ENCODE peak calls at places on chromosomes 12 and 14, in five cellular contexts. One of them, this sample, is unnamed.

GRCh38 chr14:104973215-104974145 is 4.7 kb downstream of the AHNAK2 start:
- DNase-seq in endothelial cell of umbilical vein: peak; percentile 91
- DNase-seq in neural crest cell: no peak
- DNase-seq in tibial artery: peak; percentile 93
- DNase-seq in suprapubic skin: peak; percentile 95
- DNase-seq in this sample: peak; percentile 79

GRCh38 chr14:78598046-78598652 is 428.0 kb downstream of the NRXN3 start:
- DNase-seq in neural crest cell: peak; percentile 50
- DNase-seq in suprapubic skin: no peak
- DNase-seq in tibial artery: peak; percentile 25
- DNase-seq in endothelial cell of umbilical vein: peak; percentile 58
- DNase-seq in this sample: no peak

GRCh38 chr12:66932126-66932525 is 253.2 kb upstream of the GRIP1 start:
- DNase-seq in suprapubic skin: no peak
- DNase-seq in endothelial cell of umbilical vein: no peak
- DNase-seq in neural crest cell: no peak
- DNase-seq in tibial artery: no peak
- DNase-seq in this sample: no peak

GRCh38 chr12:56236985-56237384 is 7.1 kb downstream of the SLC39A5 start:
- DNase-seq in neural crest cell: no peak
- DNase-seq in endothelial cell of umbilical vein: no peak
- DNase-seq in tibial artery: no peak
- DNase-seq in suprapubic skin: no peak
- DNase-seq in this sample: no peak

GRCh38 chr12:106642991-106643390 is 60.2 kb downstream of the RFX4 start:
- DNase-seq in suprapubic skin: no peak
- DNase-seq in tibial artery: no peak
- DNase-seq in endothelial cell of umbilical vein: no peak
- DNase-seq in neural crest cell: peak; percentile 19
- DNase-seq in this sample: no peak

GRCh38 chr14:60691383-60692113 is 32.6 kb downstream of the SIX4 start:
- DNase-seq in tibial artery: no peak
- DNase-seq in suprapubic skin: no peak
- DNase-seq in endothelial cell of umbilical vein: no peak
- DNase-seq in neural crest cell: no peak
- DNase-seq in this sample: no peak

GRCh38 chr12:100564090-100564489 is 9.4 kb upstream of the GAS2L3 start:
- DNase-seq in neural crest cell: no peak
- DNase-seq in tibial artery: no peak
- DNase-seq in endothelial cell of umbilical vein: peak; percentile 91
- DNase-seq in suprapubic skin: no peak
- DNase-seq in this sample: no peak

GRCh38 chr12:104519190-104519857 is 62.6 kb downstream of the CHST11 start:
- DNase-seq in endothelial cell of umbilical vein: peak; percentile 21
- DNase-seq in suprapubic skin: no peak
- DNase-seq in tibial artery: no peak
- DNase-seq in neural crest cell: no peak
- DNase-seq in this sample: no peak

GRCh38 chr14:42855159-42855558 is 1248.5 kb downstream of the LRFN5 start:
- DNase-seq in suprapubic skin: no peak
- DNase-seq in endothelial cell of umbilical vein: no peak
- DNase-seq in tibial artery: no peak
- DNase-seq in neural crest cell: no peak
- DNase-seq in this sample: no peak

GRCh38 chr12:76586764-76587395 is 27.3 kb upstream of the OSBPL8 start:
- DNase-seq in neural crest cell: peak; percentile 13
- DNase-seq in endothelial cell of umbilical vein: peak; percentile 49
- DNase-seq in tibial artery: no peak
- DNase-seq in suprapubic skin: no peak
- DNase-seq in this sample: no peak

GRCh38 chr12:96447256-96447655 is 42.1 kb upstream of the CFAP54 start:
- DNase-seq in suprapubic skin: no peak
- DNase-seq in neural crest cell: no peak
- DNase-seq in endothelial cell of umbilical vein: no peak
- DNase-seq in tibial artery: no peak
- DNase-seq in this sample: no peak

GRCh38 chr14:66635435-66635834 is 127.5 kb downstream of the GPHN start:
- DNase-seq in endothelial cell of umbilical vein: no peak
- DNase-seq in tibial artery: no peak
- DNase-seq in neural crest cell: no peak
- DNase-seq in suprapubic skin: no peak
- DNase-seq in this sample: no peak

GRCh38 chr12:11085419-11085818 is 6.7 kb downstream of the TAS2R43 start:
- DNase-seq in tibial artery: no peak
- DNase-seq in endothelial cell of umbilical vein: peak; percentile 23
- DNase-seq in suprapubic skin: no peak
- DNase-seq in neural crest cell: no peak
- DNase-seq in this sample: no peak

GRCh38 chr12:125773033-125773432 is 707.8 kb downstream of the AACS start:
- DNase-seq in endothelial cell of umbilical vein: no peak
- DNase-seq in tibial artery: no peak
- DNase-seq in neural crest cell: peak; percentile 5
- DNase-seq in suprapubic skin: no peak
- DNase-seq in this sample: no peak

GRCh38 chr12:86712425-86712843 is 456.2 kb upstream of the MGAT4C start:
- DNase-seq in suprapubic skin: no peak
- DNase-seq in neural crest cell: no peak
- DNase-seq in endothelial cell of umbilical vein: peak; percentile 96
- DNase-seq in tibial artery: no peak
- DNase-seq in this sample: peak; percentile 96

GRCh38 chr14:87615050-87615449 is 377.9 kb downstream of the GALC start:
- DNase-seq in endothelial cell of umbilical vein: no peak
- DNase-seq in suprapubic skin: no peak
- DNase-seq in tibial artery: no peak
- DNase-seq in neural crest cell: no peak
- DNase-seq in this sample: no peak

GRCh38 chr14:87617079-87617478 is 375.9 kb downstream of the GALC start:
- DNase-seq in endothelial cell of umbilical vein: no peak
- DNase-seq in tibial artery: no peak
- DNase-seq in suprapubic skin: no peak
- DNase-seq in neural crest cell: no peak
- DNase-seq in this sample: no peak

GRCh38 chr14:87613856-87614255 is 379.1 kb downstream of the GALC start:
- DNase-seq in endothelial cell of umbilical vein: no peak
- DNase-seq in suprapubic skin: no peak
- DNase-seq in tibial artery: no peak
- DNase-seq in neural crest cell: no peak
- DNase-seq in this sample: no peak

GRCh38 chr14:87615822-87616679 is 376.9 kb downstream of the GALC start:
- DNase-seq in neural crest cell: peak; percentile 75
- DNase-seq in endothelial cell of umbilical vein: no peak
- DNase-seq in suprapubic skin: no peak
- DNase-seq in tibial artery: peak; percentile 37
- DNase-seq in this sample: no peak
- TF ChIP-seq CTCF in neural crest cell: peak; percentile 90
- TF ChIP-seq CTCF in endothelial cell of umbilical vein: peak; percentile 38
- TF ChIP-seq CTCF in suprapubic skin: peak; percentile 55
- TF ChIP-seq CTCF in tibial artery: peak; percentile 56
- TF ChIP-seq CTCF in this sample: peak; percentile 83

GRCh38 chr12:13603951-13604350 is 377.5 kb downstream of the GRIN2B start:
- DNase-seq in neural crest cell: no peak
- DNase-seq in tibial artery: no peak
- DNase-seq in endothelial cell of umbilical vein: no peak
- DNase-seq in suprapubic skin: no peak
- DNase-seq in this sample: no peak
- TF ChIP-seq CTCF in neural crest cell: no peak
- TF ChIP-seq CTCF in tibial artery: no peak
- TF ChIP-seq CTCF in endothelial cell of umbilical vein: no peak
- TF ChIP-seq CTCF in suprapubic skin: no peak
- TF ChIP-seq CTCF in this sample: no peak

DNA sequence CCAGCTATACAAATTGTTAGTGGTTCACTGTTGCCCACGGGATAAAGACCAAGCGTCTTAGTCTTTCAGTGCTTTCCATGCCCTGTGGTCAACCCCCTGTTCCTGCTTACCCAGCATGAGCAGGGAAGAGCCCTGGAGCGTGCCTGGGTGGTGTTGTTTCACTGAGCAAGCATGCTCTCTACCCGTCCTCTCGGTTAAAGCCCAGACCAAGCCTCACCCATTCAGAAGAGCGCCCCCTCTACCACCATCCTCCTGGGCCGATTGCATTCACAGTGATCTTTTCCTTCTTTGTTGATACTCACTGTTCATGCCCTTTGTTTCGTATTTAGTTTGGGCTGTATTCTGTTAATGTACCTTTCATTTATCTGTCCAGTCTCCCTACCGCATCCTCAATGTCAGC is 25.1 kb downstream of the DYRK4 start:
- DNase-seq in neural crest cell: no peak
- DNase-seq in endothelial cell of umbilical vein: no peak
- DNase-seq in tibial artery: no peak
- DNase-seq in suprapubic skin: no peak
- DNase-seq in this sample: no peak
- TF ChIP-seq CTCF in neural crest cell: no peak
- TF ChIP-seq CTCF in endothelial cell of umbilical vein: no peak
- TF ChIP-seq CTCF in tibial artery: no peak
- TF ChIP-seq CTCF in suprapubic skin: no peak
- TF ChIP-seq CTCF in this sample: no peak

GRCh38 chr12:51890135-51890464 is 2.2 kb downstream of the ANKRD33 start:
- DNase-seq in endothelial cell of umbilical vein: no peak
- DNase-seq in neural crest cell: no peak
- DNase-seq in tibial artery: no peak
- DNase-seq in suprapubic skin: no peak
- DNase-seq in this sample: no peak

GRCh38 chr12:51890511-51891171 is 2.7 kb downstream of the ANKRD33 start:
- DNase-seq in neural crest cell: no peak
- DNase-seq in suprapubic skin: peak; percentile 74
- DNase-seq in tibial artery: no peak
- DNase-seq in endothelial cell of umbilical vein: no peak
- DNase-seq in this sample: no peak

GRCh38 chr12:51888316-51889215 is 663 bp downstream of the ANKRD33 start:
- DNase-seq in tibial artery: no peak
- DNase-seq in suprapubic skin: no peak
- DNase-seq in neural crest cell: no peak
- DNase-seq in endothelial cell of umbilical vein: no peak
- DNase-seq in this sample: no peak

GRCh38 chr12:51887476-51888315 is at the start of gene ANKRD33:
- DNase-seq in endothelial cell of umbilical vein: peak; percentile 62
- DNase-seq in tibial artery: no peak
- DNase-seq in suprapubic skin: peak; percentile 78
- DNase-seq in neural crest cell: peak; percentile 66
- DNase-seq in this sample: no peak

DNA sequence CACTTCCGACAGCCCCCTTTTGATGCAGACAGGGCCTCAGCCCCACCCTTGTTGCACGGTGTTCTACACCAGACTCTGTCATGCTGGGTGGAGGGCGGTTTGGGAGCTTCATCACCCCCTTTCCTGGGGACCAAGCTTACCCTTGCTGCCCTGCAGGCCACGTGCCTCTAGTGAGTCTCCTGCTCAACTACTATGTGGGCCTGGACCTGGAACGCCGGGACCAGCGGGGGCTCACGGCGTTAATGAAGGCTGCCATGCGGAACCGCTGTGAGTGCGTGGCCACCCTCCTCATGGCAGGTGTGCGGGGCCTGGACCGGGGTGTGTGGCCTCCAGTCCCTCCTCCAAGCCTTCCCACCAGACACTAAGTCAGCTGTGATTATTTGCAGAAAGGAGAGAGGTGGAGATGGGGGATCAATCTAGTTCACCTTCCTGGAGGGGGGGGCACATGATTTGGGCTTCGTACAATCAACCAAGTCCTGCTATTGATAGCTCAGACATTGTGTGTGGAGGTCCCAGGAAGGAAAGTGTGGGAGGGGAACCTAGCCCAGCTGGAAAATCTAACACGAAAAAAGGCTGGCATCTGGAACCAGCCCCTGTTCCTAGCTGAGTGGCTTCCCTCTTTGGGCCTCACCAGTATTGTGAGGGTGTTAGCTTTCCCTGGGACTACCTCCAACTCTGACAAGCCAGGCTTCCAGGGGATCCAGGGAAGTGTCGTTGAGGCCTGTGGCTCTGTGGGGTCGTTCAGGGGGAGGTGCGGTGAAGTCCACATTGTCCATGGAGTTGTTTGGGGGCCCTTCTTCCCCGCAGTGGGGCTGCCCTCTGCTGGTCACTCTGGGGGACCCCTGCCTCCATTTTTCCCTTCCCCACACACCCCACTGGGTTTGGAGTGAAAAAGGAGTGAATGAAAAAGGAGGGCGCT is 1.6 kb downstream of the ANKRD33 start:
- DNase-seq in tibial artery: no peak
- DNase-seq in neural crest cell: no peak
- DNase-seq in suprapubic skin: no peak
- DNase-seq in endothelial cell of umbilical vein: no peak
- DNase-seq in this sample: no peak
- TF ChIP-seq CTCF in tibial artery: no peak
- TF ChIP-seq CTCF in neural crest cell: peak; percentile 26
- TF ChIP-seq CTCF in suprapubic skin: no peak
- TF ChIP-seq CTCF in endothelial cell of umbilical vein: peak; percentile 23
- TF ChIP-seq CTCF in this sample: peak; percentile 31

GRCh38 chr14:69536976-69537375 is 37.7 kb downstream of the CCDC177 start:
- DNase-seq in neural crest cell: no peak
- DNase-seq in suprapubic skin: no peak
- DNase-seq in tibial artery: no peak
- DNase-seq in endothelial cell of umbilical vein: no peak
- DNase-seq in this sample: no peak

GRCh38 chr14:69532561-69533335 is 41.9 kb downstream of the CCDC177 start:
- DNase-seq in endothelial cell of umbilical vein: no peak
- DNase-seq in suprapubic skin: no peak
- DNase-seq in tibial artery: no peak
- DNase-seq in neural crest cell: no peak
- DNase-seq in this sample: no peak

GRCh38 chr14:69538766-69539165 is 35.9 kb downstream of the CCDC177 start:
- DNase-seq in neural crest cell: no peak
- DNase-seq in tibial artery: no peak
- DNase-seq in endothelial cell of umbilical vein: no peak
- DNase-seq in suprapubic skin: no peak
- DNase-seq in this sample: no peak

GRCh38 chr14:69531135-69531534 is 43.5 kb downstream of the CCDC177 start:
- DNase-seq in endothelial cell of umbilical vein: no peak
- DNase-seq in suprapubic skin: no peak
- DNase-seq in tibial artery: no peak
- DNase-seq in neural crest cell: no peak
- DNase-seq in this sample: no peak

GRCh38 chr14:69535230-69535848 is 39.3 kb downstream of the CCDC177 start:
- DNase-seq in endothelial cell of umbilical vein: peak; percentile 34
- DNase-seq in suprapubic skin: no peak
- DNase-seq in neural crest cell: peak; percentile 62
- DNase-seq in tibial artery: peak; percentile 28
- DNase-seq in this sample: no peak
- TF ChIP-seq CTCF in endothelial cell of umbilical vein: peak; percentile 61
- TF ChIP-seq CTCF in suprapubic skin: peak; percentile 43
- TF ChIP-seq CTCF in neural crest cell: peak; percentile 69
- TF ChIP-seq CTCF in tibial artery: peak; percentile 40
- TF ChIP-seq CTCF in this sample: peak; percentile 83

GRCh38 chr14:90301580-90302181 is 30.1 kb downstream of the NRDE2 start:
- DNase-seq in suprapubic skin: no peak
- DNase-seq in endothelial cell of umbilical vein: peak; percentile 76
- DNase-seq in neural crest cell: no peak
- DNase-seq in tibial artery: no peak
- DNase-seq in this sample: no peak
- TF ChIP-seq CTCF in suprapubic skin: peak; percentile 46
- TF ChIP-seq CTCF in endothelial cell of umbilical vein: peak; percentile 22
- TF ChIP-seq CTCF in neural crest cell: peak; percentile 73
- TF ChIP-seq CTCF in tibial artery: peak; percentile 51
- TF ChIP-seq CTCF in this sample: peak; percentile 64

GRCh38 chr12:6534914-6535696 is 788 bp downstream of the GAPDH start:
- DNase-seq in tibial artery: peak; percentile 86
- DNase-seq in suprapubic skin: peak; percentile 93
- DNase-seq in neural crest cell: peak; percentile 59
- DNase-seq in endothelial cell of umbilical vein: peak; percentile 82
- DNase-seq in this sample: no peak
- TF ChIP-seq CTCF in tibial artery: no peak
- TF ChIP-seq CTCF in suprapubic skin: no peak
- TF ChIP-seq CTCF in neural crest cell: peak; percentile 25
- TF ChIP-seq CTCF in endothelial cell of umbilical vein: no peak
- TF ChIP-seq CTCF in this sample: no peak